ENCODE peak calls at places on chromosomes 12 and 14, in eight cellular contexts. One of them, this sample, is unnamed.

GRCh38 chr12:89427508-89428156 is 75.3 kb upstream of the DUSP6 start:
- DNase-seq in nucleus accumbens: no peak
- DNase-seq in fibroblast of pulmonary artery: no peak
- DNase-seq in GM06990: peak
- DNase-seq in H9: no peak
- DNase-seq in GM03348: no peak
- DNase-seq in NCI-H2029: no peak
- DNase-seq in AG09309: no peak
- DNase-seq in this sample: peak

GRCh38 chr12:68267892-68268396 is 14.5 kb upstream of the IL22 start:
- DNase-seq in H9: no peak
- DNase-seq in NCI-H2029: no peak
- DNase-seq in nucleus accumbens: no peak
- DNase-seq in fibroblast of pulmonary artery: peak
- DNase-seq in GM06990: no peak
- DNase-seq in GM03348: peak
- DNase-seq in AG09309: peak
- DNase-seq in this sample: peak

GRCh38 chr12:76639646-76640045 is 80.1 kb upstream of the OSBPL8 start:
- DNase-seq in GM03348: no peak
- DNase-seq in GM06990: no peak
- DNase-seq in H9: no peak
- DNase-seq in AG09309: no peak
- DNase-seq in fibroblast of pulmonary artery: no peak
- DNase-seq in NCI-H2029: no peak
- DNase-seq in nucleus accumbens: peak
- DNase-seq in this sample: no peak

GRCh38 chr12:59645242-59645641 is 49.4 kb downstream of the SLC16A7 start:
- DNase-seq in nucleus accumbens: no peak
- DNase-seq in GM03348: no peak
- DNase-seq in GM06990: no peak
- DNase-seq in fibroblast of pulmonary artery: no peak
- DNase-seq in AG09309: no peak
- DNase-seq in NCI-H2029: no peak
- DNase-seq in H9: no peak
- DNase-seq in this sample: no peak

GRCh38 chr14:51638071-51638944 is 13.4 kb upstream of the FRMD6 start:
- DNase-seq in nucleus accumbens: no peak
- DNase-seq in H9: peak
- DNase-seq in fibroblast of pulmonary artery: peak
- DNase-seq in GM03348: peak
- DNase-seq in AG09309: no peak
- DNase-seq in GM06990: no peak
- DNase-seq in NCI-H2029: no peak
- DNase-seq in this sample: peak

GRCh38 chr14:38138581-38139138 is 69.0 kb upstream of the SSTR1 start:
- DNase-seq in GM03348: no peak
- DNase-seq in NCI-H2029: no peak
- DNase-seq in AG09309: no peak
- DNase-seq in H9: no peak
- DNase-seq in fibroblast of pulmonary artery: no peak
- DNase-seq in nucleus accumbens: no peak
- DNase-seq in GM06990: no peak
- DNase-seq in this sample: no peak

GRCh38 chr12:121805171-121805687 is 1.4 kb downstream of the SETD1B start:
- DNase-seq in fibroblast of pulmonary artery: no peak
- DNase-seq in H9: no peak
- DNase-seq in AG09309: no peak
- DNase-seq in GM03348: no peak
- DNase-seq in GM06990: no peak
- DNase-seq in nucleus accumbens: no peak
- DNase-seq in NCI-H2029: no peak
- DNase-seq in this sample: no peak

GRCh38 chr14:106442857-106443256 is 916.5 kb downstream of the TMEM121 start:
- DNase-seq in NCI-H2029: no peak
- DNase-seq in GM03348: no peak
- DNase-seq in AG09309: no peak
- DNase-seq in nucleus accumbens: no peak
- DNase-seq in H9: no peak
- DNase-seq in GM06990: peak
- DNase-seq in fibroblast of pulmonary artery: no peak
- DNase-seq in this sample: no peak

GRCh38 chr14:103686831-103687485 is 28.3 kb downstream of the XRCC3 start:
- DNase-seq in NCI-H2029: no peak
- DNase-seq in H9: no peak
- DNase-seq in AG09309: no peak
- DNase-seq in fibroblast of pulmonary artery: peak
- DNase-seq in GM03348: no peak
- DNase-seq in GM06990: no peak
- DNase-seq in nucleus accumbens: no peak
- DNase-seq in this sample: peak

GRCh38 chr12:57993834-57994233 is 52.5 kb downstream of the ATP23 start:
- DNase-seq in NCI-H2029: no peak
- DNase-seq in H9: no peak
- DNase-seq in nucleus accumbens: no peak
- DNase-seq in fibroblast of pulmonary artery: no peak
- DNase-seq in GM03348: no peak
- DNase-seq in AG09309: no peak
- DNase-seq in GM06990: no peak
- DNase-seq in this sample: no peak

GRCh38 chr14:96741151-96741977 is 55.8 kb upstream of the VRK1 start:
- DNase-seq in GM06990: peak
- DNase-seq in NCI-H2029: no peak
- DNase-seq in fibroblast of pulmonary artery: peak
- DNase-seq in H9: peak
- DNase-seq in AG09309: no peak
- DNase-seq in nucleus accumbens: peak
- DNase-seq in GM03348: peak
- DNase-seq in this sample: peak

GRCh38 chr14:20327005-20327869 is 5.8 kb downstream of the CCNB1IP1 start:
- DNase-seq in NCI-H2029: peak
- DNase-seq in fibroblast of pulmonary artery: peak
- DNase-seq in GM06990: no peak
- DNase-seq in AG09309: peak
- DNase-seq in nucleus accumbens: no peak
- DNase-seq in GM03348: peak
- DNase-seq in H9: no peak
- DNase-seq in this sample: peak

GRCh38 chr12:14771651-14772137 is 31.6 kb downstream of the WBP11 start:
- DNase-seq in nucleus accumbens: no peak
- DNase-seq in NCI-H2029: no peak
- DNase-seq in fibroblast of pulmonary artery: no peak
- DNase-seq in GM06990: peak
- DNase-seq in GM03348: no peak
- DNase-seq in H9: peak
- DNase-seq in AG09309: no peak
- DNase-seq in this sample: no peak

GRCh38 chr12:89693639-89694202 is 14.9 kb downstream of the ATP2B1 start:
- DNase-seq in AG09309: no peak
- DNase-seq in NCI-H2029: no peak
- DNase-seq in GM03348: no peak
- DNase-seq in fibroblast of pulmonary artery: no peak
- DNase-seq in H9: no peak
- DNase-seq in GM06990: no peak
- DNase-seq in nucleus accumbens: no peak
- DNase-seq in this sample: peak

GRCh38 chr12:72368719-72369505 is 96.7 kb downstream of the TRHDE start:
- DNase-seq in nucleus accumbens: no peak
- DNase-seq in NCI-H2029: no peak
- DNase-seq in H9: no peak
- DNase-seq in fibroblast of pulmonary artery: no peak
- DNase-seq in GM06990: no peak
- DNase-seq in AG09309: no peak
- DNase-seq in GM03348: no peak
- DNase-seq in this sample: no peak

GRCh38 chr12:991350-992278 is 591 bp downstream of the ERC1 start:
- DNase-seq in H9: peak
- DNase-seq in NCI-H2029: no peak
- DNase-seq in GM06990: no peak
- DNase-seq in AG09309: no peak
- DNase-seq in nucleus accumbens: peak
- DNase-seq in fibroblast of pulmonary artery: peak
- DNase-seq in GM03348: peak
- DNase-seq in this sample: no peak

GRCh38 chr12:57604454-57605307 is at the start of gene DTX3:
- DNase-seq in AG09309: no peak
- DNase-seq in fibroblast of pulmonary artery: no peak
- DNase-seq in NCI-H2029: no peak
- DNase-seq in GM03348: peak
- DNase-seq in H9: peak
- DNase-seq in GM06990: peak
- DNase-seq in nucleus accumbens: peak
- DNase-seq in this sample: peak

GRCh38 chr12:59444932-59445331 is 150.9 kb upstream of the SLC16A7 start:
- DNase-seq in AG09309: no peak
- DNase-seq in nucleus accumbens: no peak
- DNase-seq in GM06990: no peak
- DNase-seq in GM03348: no peak
- DNase-seq in NCI-H2029: no peak
- DNase-seq in fibroblast of pulmonary artery: peak
- DNase-seq in H9: no peak
- DNase-seq in this sample: peak

GRCh38 chr12:3055712-3056467 is 21.3 kb upstream of the TSPAN9 start:
- DNase-seq in H9: peak
- DNase-seq in nucleus accumbens: no peak
- DNase-seq in AG09309: no peak
- DNase-seq in NCI-H2029: peak
- DNase-seq in fibroblast of pulmonary artery: no peak
- DNase-seq in GM03348: peak
- DNase-seq in GM06990: no peak
- DNase-seq in this sample: peak

GRCh38 chr12:103864710-103865109 is 23.7 kb upstream of the NT5DC3 start:
- DNase-seq in AG09309: no peak
- DNase-seq in GM03348: no peak
- DNase-seq in NCI-H2029: no peak
- DNase-seq in nucleus accumbens: no peak
- DNase-seq in fibroblast of pulmonary artery: no peak
- DNase-seq in GM06990: no peak
- DNase-seq in H9: no peak
- DNase-seq in this sample: no peak

GRCh38 chr12:103773109-103773905 is 67.7 kb downstream of the NT5DC3 start:
- DNase-seq in fibroblast of pulmonary artery: peak
- DNase-seq in H9: no peak
- DNase-seq in GM03348: no peak
- DNase-seq in GM06990: no peak
- DNase-seq in nucleus accumbens: peak
- DNase-seq in AG09309: no peak
- DNase-seq in NCI-H2029: no peak
- DNase-seq in this sample: no peak

GRCh38 chr14:55689971-55690871 is 110.2 kb downstream of the KTN1 start:
- DNase-seq in nucleus accumbens: no peak
- DNase-seq in fibroblast of pulmonary artery: no peak
- DNase-seq in GM06990: no peak
- DNase-seq in GM03348: no peak
- DNase-seq in NCI-H2029: no peak
- DNase-seq in H9: no peak
- DNase-seq in AG09309: no peak
- DNase-seq in this sample: no peak

GRCh38 chr12:80472912-80473500 is 29.0 kb downstream of the PTPRQ start:
- DNase-seq in H9: no peak
- DNase-seq in NCI-H2029: peak
- DNase-seq in nucleus accumbens: no peak
- DNase-seq in fibroblast of pulmonary artery: peak
- DNase-seq in AG09309: peak
- DNase-seq in GM03348: peak
- DNase-seq in GM06990: peak
- DNase-seq in this sample: peak

GRCh38 chr14:86799244-86799647 is 1193.7 kb downstream of the GALC start:
- DNase-seq in AG09309: peak
- DNase-seq in fibroblast of pulmonary artery: peak
- DNase-seq in NCI-H2029: no peak
- DNase-seq in nucleus accumbens: no peak
- DNase-seq in GM03348: peak
- DNase-seq in GM06990: no peak
- DNase-seq in H9: no peak
- DNase-seq in this sample: peak

GRCh38 chr14:76644875-76645518 is 116.3 kb upstream of the VASH1 start:
- DNase-seq in GM03348: peak
- DNase-seq in fibroblast of pulmonary artery: peak
- DNase-seq in nucleus accumbens: peak
- DNase-seq in NCI-H2029: no peak
- DNase-seq in AG09309: no peak
- DNase-seq in H9: peak
- DNase-seq in GM06990: peak
- DNase-seq in this sample: peak

GRCh38 chr12:70190252-70191010 is 52.8 kb upstream of the CNOT2 start:
- DNase-seq in AG09309: no peak
- DNase-seq in fibroblast of pulmonary artery: peak
- DNase-seq in GM06990: no peak
- DNase-seq in nucleus accumbens: no peak
- DNase-seq in GM03348: no peak
- DNase-seq in NCI-H2029: no peak
- DNase-seq in H9: no peak
- DNase-seq in this sample: peak

GRCh38 chr14:94040247-94040646 is 14.1 kb downstream of the OTUB2 start:
- DNase-seq in NCI-H2029: no peak
- DNase-seq in GM06990: no peak
- DNase-seq in GM03348: no peak
- DNase-seq in fibroblast of pulmonary artery: no peak
- DNase-seq in AG09309: no peak
- DNase-seq in H9: no peak
- DNase-seq in nucleus accumbens: no peak
- DNase-seq in this sample: no peak

GRCh38 chr12:47014474-47014873 is 64.9 kb upstream of the PCED1B start:
- DNase-seq in NCI-H2029: no peak
- DNase-seq in H9: no peak
- DNase-seq in fibroblast of pulmonary artery: peak
- DNase-seq in AG09309: no peak
- DNase-seq in GM03348: peak
- DNase-seq in GM06990: no peak
- DNase-seq in nucleus accumbens: no peak
- DNase-seq in this sample: peak

GRCh38 chr14:100381386-100382105 is 58.4 kb downstream of the SLC25A47 start:
- DNase-seq in AG09309: no peak
- DNase-seq in H9: no peak
- DNase-seq in GM03348: no peak
- DNase-seq in GM06990: no peak
- DNase-seq in nucleus accumbens: no peak
- DNase-seq in fibroblast of pulmonary artery: no peak
- DNase-seq in NCI-H2029: no peak
- DNase-seq in this sample: no peak

GRCh38 chr14:50974118-50974517 is 29.8 kb upstream of the PYGL start:
- DNase-seq in GM06990: no peak
- DNase-seq in AG09309: no peak
- DNase-seq in fibroblast of pulmonary artery: no peak
- DNase-seq in NCI-H2029: no peak
- DNase-seq in nucleus accumbens: no peak
- DNase-seq in H9: no peak
- DNase-seq in GM03348: no peak
- DNase-seq in this sample: no peak

GRCh38 chr14:64423987-64424386 is 35.8 kb downstream of the MTHFD1 start:
- DNase-seq in nucleus accumbens: peak
- DNase-seq in GM03348: no peak
- DNase-seq in AG09309: no peak
- DNase-seq in fibroblast of pulmonary artery: peak
- DNase-seq in H9: no peak
- DNase-seq in NCI-H2029: no peak
- DNase-seq in GM06990: no peak
- DNase-seq in this sample: no peak

GRCh38 chr12:124827588-124828184 is 36.0 kb downstream of the SCARB1 start:
- DNase-seq in GM06990: peak
- DNase-seq in fibroblast of pulmonary artery: no peak
- DNase-seq in H9: no peak
- DNase-seq in nucleus accumbens: no peak
- DNase-seq in NCI-H2029: peak
- DNase-seq in AG09309: no peak
- DNase-seq in GM03348: no peak
- DNase-seq in this sample: no peak